ENCODE peak calls at places on chromosome 11, in ten cellular contexts. T is body of pancreas, M is ovary, S is mammary epithelial cell, C is pancreas, K is fibroblast of pulmonary artery, E is brain microvascular endothelial cell, Q is tibial artery, N is GM12865, A is WERI-Rb-1. U is an unnamed sample.

GRCh38 chr11:115711021-115711420 is 206.8 kb upstream of the CADM1 start:
- DNase-seq in T (no peak), M (no peak), S (no peak), C (no peak), K (no peak), E (no peak), Q (no peak), N (no peak), A (no peak), U (no peak)

GRCh38 chr11:643366-643765 is 6.3 kb downstream of the DRD4 start:
- DNase-seq in T (no peak), M (no peak), S (no peak), C (no peak), K (no peak), E (no peak), Q (no peak), N (no peak), A (no peak), U (no peak)

GRCh38 chr11:110479070-110479444 is 49.3 kb downstream of the FDX1 start:
- DNase-seq in T (no peak), M (no peak), S (no peak), C (no peak), K (no peak), E (no peak), Q (no peak), N (no peak), A (no peak), U (no peak)

GRCh38 chr11:131274233-131274632 is 96.2 kb upstream of the NTM start:
- DNase-seq in T (no peak), M (no peak), S (no peak), C (no peak), K (no peak), E (no peak), Q (no peak), N (no peak), A (no peak), U (no peak)

GRCh38 chr11:107562647-107563208 is 2.8 kb downstream of the ALKBH8 start:
- DNase-seq in T (no peak), M (no peak), S (peak), C (no peak), K (peak), E (peak), Q (no peak), N (no peak), A (no peak), U (no peak)

GRCh38 chr11:76102772-76103171 is 103.5 kb downstream of the WNT11 start:
- DNase-seq in T (peak), M (peak), S (no peak), C (no peak), K (peak), E (peak), Q (no peak), N (no peak), A (no peak), U (no peak)

GRCh38 chr11:2517016-2517385 is 72.2 kb downstream of the KCNQ1 start:
- DNase-seq in T (peak), M (peak), S (no peak), C (no peak), K (no peak), E (no peak), Q (peak), N (no peak), A (peak), U (no peak)

GRCh38 chr11:106281455-106282173 is 204.2 kb downstream of the AASDHPPT start:
- DNase-seq in T (no peak), M (no peak), S (peak), C (no peak), K (peak), E (peak), Q (no peak), N (no peak), A (no peak), U (peak)

GRCh38 chr11:84390441-84391078 is 1104.4 kb upstream of the CCDC90B start:
- DNase-seq in T (no peak), M (no peak), S (peak), C (no peak), K (peak), E (no peak), Q (no peak), N (no peak), A (peak), U (no peak)
- TF ChIP-seq CTCF in T (no peak), M (no peak), S (no peak), C (no peak), K (no peak), E (peak), Q (no peak), N (no peak), A (peak), U (peak)

GRCh38 chr11:70569173-70569890 is 171.0 kb downstream of the CTTN start:
- DNase-seq in T (no peak), M (peak), S (no peak), C (peak), K (no peak), E (no peak), Q (peak), N (no peak), A (no peak), U (no peak)

GRCh38 chr11:70569996-70570692 is 171.8 kb downstream of the CTTN start:
- DNase-seq in T (no peak), M (peak), S (no peak), C (peak), K (no peak), E (no peak), Q (peak), N (no peak), A (no peak), U (no peak)

GRCh38 chr11:70567680-70568503 is 169.6 kb downstream of the CTTN start:
- DNase-seq in T (peak), M (peak), S (no peak), C (peak), K (peak), E (peak), Q (peak), N (no peak), A (peak), U (no peak)

GRCh38 chr11:70566768-70567530 is 168.6 kb downstream of the CTTN start:
- DNase-seq in T (no peak), M (no peak), S (no peak), C (no peak), K (no peak), E (no peak), Q (peak), N (no peak), A (peak), U (no peak)

DNA sequence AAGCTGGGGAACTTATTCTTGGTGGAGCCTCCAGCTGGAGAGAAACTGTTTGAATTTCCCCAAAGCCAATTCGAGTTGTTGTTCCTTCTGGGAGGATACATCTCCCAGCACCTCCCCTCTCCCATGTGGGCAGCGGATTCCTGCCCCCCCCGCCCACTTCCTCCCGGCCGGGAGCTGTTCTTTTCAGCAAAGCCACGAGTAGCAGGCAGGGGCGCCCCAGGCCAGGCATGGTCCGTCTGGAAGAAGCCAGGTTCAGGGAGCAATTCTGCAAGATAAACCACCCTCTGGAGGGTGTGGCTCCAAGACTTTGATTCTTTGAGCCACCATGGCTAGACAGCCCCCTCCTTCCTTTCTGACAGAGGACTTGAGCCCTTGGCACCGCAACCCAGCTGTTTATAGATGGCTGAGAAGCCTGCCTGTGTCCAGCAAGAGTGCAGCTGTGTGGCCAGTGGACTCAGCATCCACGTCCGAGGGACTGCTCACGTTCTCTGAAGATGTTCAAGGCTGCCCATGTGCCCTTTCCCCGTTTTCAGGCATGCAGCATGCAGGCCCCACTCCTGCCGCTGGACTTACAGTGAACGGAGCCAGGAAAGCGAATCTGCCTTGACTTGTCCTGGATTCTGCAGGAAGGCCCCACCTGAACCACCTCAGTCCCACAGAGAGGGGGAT is 170.3 kb downstream of the CTTN start:
- DNase-seq in T (no peak), M (peak), S (peak), C (no peak), K (peak), E (peak), Q (peak), N (no peak), A (peak), U (no peak)
- TF ChIP-seq CTCF in T (no peak), M (no peak), S (no peak), C (no peak), K (peak), E (peak), Q (no peak), N (no peak), A (peak), U (peak)

GRCh38 chr11:118258410-118258809 is 5.7 kb downstream of the MPZL2 start:
- DNase-seq in T (no peak), M (no peak), S (no peak), C (no peak), K (no peak), E (no peak), Q (no peak), N (no peak), A (peak), U (no peak)
- TF ChIP-seq CTCF in T (no peak), M (no peak), S (peak), C (no peak), K (peak), E (peak), Q (no peak), N (peak), A (peak), U (peak)

DNA sequence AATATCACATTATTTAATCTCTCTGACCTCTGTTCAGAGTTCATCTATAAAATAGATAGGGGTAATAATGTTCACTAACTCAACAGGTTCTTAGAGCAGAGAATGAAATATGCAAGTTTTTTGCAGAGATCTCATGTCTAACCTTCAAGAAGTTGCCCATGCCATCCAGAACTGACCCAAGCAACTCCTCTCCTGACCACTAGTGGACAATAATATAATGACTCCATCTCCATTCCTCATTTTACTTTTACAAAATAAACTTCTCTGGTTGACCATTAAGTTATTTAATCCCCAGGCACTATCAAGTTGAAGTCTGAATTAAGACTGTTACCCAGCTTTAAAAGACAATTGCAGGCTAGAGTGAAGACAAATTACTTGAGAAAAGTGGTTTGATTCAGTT is 382.6 kb downstream of the KCNA4 start:
- DNase-seq in T (no peak), M (no peak), S (no peak), C (no peak), K (peak), E (no peak), Q (no peak), N (no peak), A (no peak), U (no peak)
- TF ChIP-seq CTCF in T (peak), M (no peak), S (peak), C (peak), K (peak), E (peak), Q (no peak), N (no peak), A (peak), U (no peak)

DNA sequence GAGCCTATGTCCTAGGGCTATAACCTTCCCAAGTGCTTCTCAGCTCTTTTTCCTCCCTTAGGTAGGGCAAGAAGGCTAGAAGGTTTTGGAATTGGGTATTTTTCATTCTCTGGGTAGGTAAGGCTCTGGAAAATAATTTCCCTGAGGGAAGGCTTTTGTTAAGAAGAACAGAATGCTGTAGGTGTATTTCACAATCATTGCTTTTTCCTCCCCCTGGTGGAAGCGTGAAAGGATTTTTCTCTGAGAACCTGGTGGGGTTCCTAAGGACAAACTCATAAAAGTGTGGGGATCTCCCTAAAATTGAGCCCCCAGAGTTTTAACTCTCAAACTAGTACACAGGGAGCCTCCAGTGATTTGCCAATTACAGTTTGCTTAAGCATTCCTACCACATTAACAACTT is 41.1 kb upstream of the NARS2 start:
- DNase-seq in T (no peak), M (no peak), S (no peak), C (no peak), K (peak), E (no peak), Q (no peak), N (no peak), A (no peak), U (no peak)
- TF ChIP-seq CTCF in T (no peak), M (no peak), S (no peak), C (no peak), K (no peak), E (no peak), Q (no peak), N (no peak), A (no peak), U (peak)

DNA sequence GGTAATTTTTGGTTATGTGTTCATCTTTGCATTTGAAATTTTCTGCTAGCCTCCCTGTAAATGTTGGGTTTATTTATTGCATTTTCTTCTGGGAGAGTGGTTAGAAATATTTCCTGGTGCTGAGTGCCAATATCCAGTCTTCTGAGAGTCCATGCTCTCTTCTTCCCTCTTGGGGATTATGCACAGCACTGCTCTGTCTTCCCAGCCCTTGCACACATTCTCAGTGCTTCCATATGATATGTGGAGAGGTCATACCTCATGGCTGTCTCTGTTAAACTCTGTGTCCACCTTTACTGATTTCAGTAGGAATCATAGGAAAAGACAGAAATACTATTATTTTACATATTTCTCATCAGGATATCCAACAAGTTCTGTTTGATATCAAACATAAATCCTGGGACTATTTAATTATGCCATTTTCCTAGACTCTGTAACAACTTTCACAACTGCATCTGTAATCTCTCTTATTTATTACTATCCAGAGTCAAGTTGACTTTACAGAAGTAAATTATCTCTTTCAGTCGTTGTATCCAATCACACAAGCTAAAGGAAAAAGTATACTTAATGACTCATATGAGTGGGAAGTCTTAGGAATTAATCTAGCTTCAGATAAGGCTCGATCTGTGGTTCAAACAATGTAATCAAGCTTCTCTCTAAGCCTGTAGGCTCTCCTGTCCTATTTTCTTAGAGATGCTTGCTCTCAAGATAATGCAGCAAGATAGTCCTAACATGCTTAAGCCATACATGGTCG is 2.7 kb upstream of the NXPE1 start:
- DNase-seq in T (no peak), M (no peak), S (no peak), C (no peak), K (peak), E (no peak), Q (no peak), N (no peak), A (no peak), U (peak)
- TF ChIP-seq CTCF in T (no peak), M (no peak), S (no peak), C (no peak), K (peak), E (no peak), Q (no peak), N (no peak), A (no peak), U (no peak)

GRCh38 chr11:32450372-32450771 is 15.0 kb upstream of the WT1 start:
- DNase-seq in T (no peak), M (no peak), S (no peak), C (no peak), K (no peak), E (no peak), Q (no peak), N (no peak), A (no peak), U (no peak)

GRCh38 chr11:32446227-32446626 is 10.9 kb upstream of the WT1 start:
- DNase-seq in T (no peak), M (no peak), S (no peak), C (no peak), K (no peak), E (no peak), Q (no peak), N (no peak), A (no peak), U (no peak)

GRCh38 chr11:32451808-32452207 is 16.5 kb upstream of the WT1 start:
- DNase-seq in T (no peak), M (no peak), S (no peak), C (no peak), K (peak), E (no peak), Q (no peak), N (no peak), A (no peak), U (no peak)

GRCh38 chr11:32447252-32447651 is 11.9 kb upstream of the WT1 start:
- DNase-seq in T (no peak), M (no peak), S (no peak), C (no peak), K (no peak), E (no peak), Q (no peak), N (no peak), A (no peak), U (no peak)

DNA sequence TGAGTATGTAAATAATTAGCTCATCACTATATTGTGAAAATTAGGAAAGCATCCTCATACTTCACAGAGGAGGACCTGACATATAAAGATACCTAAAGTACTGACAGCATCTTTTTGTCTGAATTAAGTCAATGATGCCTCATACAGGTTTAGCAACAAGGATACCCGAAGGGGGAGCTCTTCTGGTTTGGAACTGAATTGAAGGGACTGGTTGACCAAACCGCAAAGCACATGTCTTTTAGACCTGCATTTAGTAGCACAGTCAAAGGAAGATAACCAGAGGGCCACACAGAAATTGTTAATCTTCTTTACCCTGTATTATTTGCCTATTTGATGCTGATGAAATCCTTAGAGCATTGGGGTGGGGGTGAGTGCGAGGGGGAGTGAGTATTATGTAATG is 12.9 kb upstream of the WT1 start:
- DNase-seq in T (no peak), M (no peak), S (no peak), C (no peak), K (peak), E (no peak), Q (no peak), N (peak), A (no peak), U (no peak)
- TF ChIP-seq CTCF in T (no peak), M (no peak), S (no peak), C (no peak), K (peak), E (peak), Q (no peak), N (peak), A (peak), U (no peak)

GRCh38 chr11:33698921-33699320 is 1.7 kb downstream of the C11orf91 start:
- DNase-seq in T (no peak), M (no peak), S (no peak), C (peak), K (no peak), E (no peak), Q (no peak), N (no peak), A (no peak), U (no peak)

GRCh38 chr11:33697997-33698396 is 2.6 kb downstream of the C11orf91 start:
- DNase-seq in T (no peak), M (no peak), S (no peak), C (no peak), K (no peak), E (no peak), Q (no peak), N (no peak), A (no peak), U (no peak)

GRCh38 chr11:33701302-33701701 is 676 bp upstream of the C11orf91 start:
- DNase-seq in T (no peak), M (no peak), S (peak), C (no peak), K (peak), E (peak), Q (no peak), N (no peak), A (no peak), U (no peak)

GRCh38 chr11:33700425-33701271 is at the start of gene C11orf91:
- DNase-seq in T (peak), M (peak), S (peak), C (peak), K (peak), E (peak), Q (peak), N (peak), A (peak), U (peak)

DNA sequence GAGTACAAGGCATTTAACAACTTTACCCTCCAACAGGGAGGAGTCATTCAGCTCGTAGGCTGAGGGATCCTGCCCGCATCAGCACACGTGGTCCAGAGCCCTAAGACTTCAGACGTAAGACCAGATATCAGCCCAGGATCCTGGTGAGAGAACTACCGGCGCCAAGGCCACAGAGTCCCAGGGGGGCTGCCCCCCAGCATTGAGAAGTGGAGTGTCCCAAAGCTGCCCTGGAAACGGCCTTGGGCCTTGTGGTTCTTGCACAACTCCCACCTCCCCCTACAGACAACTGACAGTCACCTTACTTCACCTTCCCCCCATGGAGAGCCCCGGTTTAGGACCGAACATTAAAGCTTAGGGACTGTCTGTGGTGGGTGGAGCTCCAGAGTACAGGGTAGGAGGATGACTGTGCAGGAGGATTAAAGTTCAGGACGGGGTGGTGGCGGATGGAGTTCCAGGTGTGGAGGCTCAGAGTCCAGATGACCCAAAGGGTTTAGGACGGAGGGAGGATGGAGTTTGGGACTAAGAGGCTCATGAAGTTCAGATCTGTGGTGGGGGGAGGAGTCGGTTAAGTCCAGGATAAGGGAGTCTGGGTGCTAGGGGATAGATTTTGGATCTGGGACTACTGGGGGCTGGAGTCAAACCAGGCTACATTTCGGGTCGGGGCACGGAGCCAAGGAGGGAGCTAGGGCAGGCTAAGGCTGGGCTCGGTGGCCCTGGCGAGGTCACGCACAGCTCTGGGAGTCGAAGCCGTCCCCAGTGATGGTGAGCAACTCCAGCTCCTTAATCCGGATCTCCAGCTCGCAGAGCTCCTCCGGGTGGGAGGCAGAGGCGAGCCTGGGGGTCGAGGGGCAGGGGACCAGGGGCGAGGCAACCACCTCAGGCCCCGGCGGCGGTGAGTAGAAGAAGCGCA is 856 bp downstream of the C11orf91 start:
- DNase-seq in T (peak), M (peak), S (peak), C (peak), K (no peak), E (no peak), Q (no peak), N (no peak), A (peak), U (no peak)
- TF ChIP-seq CTCF in T (no peak), M (no peak), S (no peak), C (no peak), K (no peak), E (no peak), Q (no peak), N (no peak), A (no peak), U (no peak)

U was measured in AG09309.